ENCODE peak calls at places on chromosomes 7 and 10, in five cellular contexts. Z is AG09309, V is heart left ventricle, F is mucosa of descending colon, Y is WERI-Rb-1. C is an unnamed sample.

GRCh38 chr7:40482794-40483374 is 348.1 kb downstream of the SUGCT start:
- DNase-seq in F (no peak), Y (no peak), V (no peak), Z (no peak), C (no peak)

GRCh38 chr10:4816966-4817365 is 9.0 kb upstream of the AKR1E2 start:
- DNase-seq in V (no peak), Y (no peak), Z (no peak), F (no peak), C (no peak)

GRCh38 chr7:141359740-141360413 is 191.3 kb upstream of the AGK start:
- DNase-seq in Z (no peak), F (no peak), Y (no peak), V (no peak), C (peak; percentile 25)

GRCh38 chr7:128453836-128454804 is 1.6 kb upstream of the HILPDA start:
- DNase-seq in Z (peak; percentile 52), Y (peak; percentile 91), V (peak; percentile 97), F (peak; percentile 55), C (peak; percentile 94)

GRCh38 chr10:3834410-3834809 is 49.4 kb upstream of the KLF6 start:
- DNase-seq in F (no peak), Y (no peak), V (no peak), Z (no peak), C (no peak)

GRCh38 chr7:137704723-137705122 is 142.1 kb downstream of the DGKI start:
- DNase-seq in F (no peak), Y (no peak), V (no peak), Z (no peak), C (no peak)

GRCh38 chr10:25896421-25896820 is 37.6 kb upstream of the MYO3A start:
- DNase-seq in Z (no peak), Y (no peak), F (no peak), V (no peak), C (no peak)

GRCh38 chr7:2126621-2127020 is 106.1 kb downstream of the MAD1L1 start:
- DNase-seq in F (no peak), Z (no peak), V (no peak), Y (no peak), C (no peak)

GRCh38 chr7:130918129-130919052 is 184.4 kb upstream of the KLF14 start:
- DNase-seq in Y (no peak), Z (no peak), V (no peak), F (peak; percentile 69), C (no peak)

GRCh38 chr7:33590902-33591301 is 314.4 kb upstream of the BMPER start:
- DNase-seq in Z (no peak), Y (no peak), V (no peak), F (no peak), C (no peak)

GRCh38 chr10:123563581-123563855 is 102.6 kb upstream of the GPR26 start:
- DNase-seq in F (no peak), Y (no peak), Z (no peak), V (no peak), C (no peak)

GRCh38 chr7:99407849-99408346 is 499 bp downstream of the PDAP1 start:
- DNase-seq in V (peak; percentile 74), Z (peak; percentile 39), Y (peak; percentile 49), F (peak; percentile 43), C (no peak)

GRCh38 chr7:150524018-150524417 is 9.3 kb downstream of the GIMAP7 start:
- DNase-seq in V (no peak), F (no peak), Z (no peak), Y (no peak), C (no peak)

GRCh38 chr7:27933691-27934565 is 194.0 kb downstream of the TAX1BP1 start:
- DNase-seq in Z (peak; percentile 48), F (no peak), V (no peak), Y (no peak), C (no peak)

GRCh38 chr10:61024801-61025201 is 80.8 kb upstream of the RHOBTB1 start:
- DNase-seq in V (no peak), Y (peak; percentile 32), Z (no peak), F (no peak), C (no peak)

GRCh38 chr7:13839063-13839462 is 150.4 kb downstream of the ETV1 start:
- DNase-seq in Z (no peak), Y (no peak), F (no peak), V (no peak), C (no peak)

GRCh38 chr10:124419635-124420034 is 912 bp upstream of the OAT start:
- DNase-seq in V (no peak), F (no peak), Z (no peak), Y (no peak), C (no peak)

GRCh38 chr7:9978111-9979064 is 995.3 kb upstream of the PHF14 start:
- DNase-seq in F (no peak), V (no peak), Z (no peak), Y (no peak), C (peak; percentile 42)

GRCh38 chr10:109914966-109915365 is 8.3 kb downstream of the XPNPEP1 start:
- DNase-seq in F (peak; percentile 71), Y (no peak), Z (peak; percentile 73), V (no peak), C (no peak)

GRCh38 chr7:5218564-5219360 is 28.7 kb downstream of the WIPI2 start:
- DNase-seq in F (no peak), Y (no peak), Z (no peak), V (no peak), C (no peak)

GRCh38 chr10:110373059-110373458 is 68.3 kb upstream of the SMNDC1 start:
- DNase-seq in Z (no peak), Y (no peak), F (no peak), V (no peak), C (no peak)

GRCh38 chr10:113007821-113008220 is 57.8 kb downstream of the TCF7L2 start:
- DNase-seq in V (no peak), F (no peak), Y (no peak), Z (no peak), C (no peak)

GRCh38 chr7:22782616-22783232 is 39.9 kb downstream of the TOMM7 start:
- DNase-seq in F (peak; percentile 80), V (peak; percentile 58), Z (no peak), Y (peak; percentile 66), C (peak; percentile 81)

GRCh38 chr7:1136841-1137516 is 23.0 kb downstream of the ZFAND2A start:
- DNase-seq in Y (no peak), V (no peak), Z (no peak), F (no peak), C (no peak)

GRCh38 chr10:99937630-99938029 is 72.1 kb downstream of the DNMBP start:
- DNase-seq in V (no peak), F (no peak), Z (no peak), Y (no peak), C (no peak)

GRCh38 chr10:33073641-33074410 is 115.8 kb upstream of the ITGB1 start:
- DNase-seq in Z (peak; percentile 62), F (no peak), Y (no peak), V (no peak), C (no peak)

GRCh38 chr10:132149261-132149660 is 37.5 kb upstream of the DPYSL4 start:
- DNase-seq in V (no peak), Y (no peak), Z (no peak), F (no peak), C (peak; percentile 4)

GRCh38 chr7:47044620-47045019 is 537.3 kb downstream of the TNS3 start:
- DNase-seq in F (no peak), V (no peak), Z (no peak), Y (peak; percentile 85), C (no peak)

GRCh38 chr10:121405953-121406352 is 192.3 kb downstream of the FGFR2 start:
- DNase-seq in Z (no peak), V (no peak), Y (no peak), F (no peak), C (no peak)

GRCh38 chr7:131723926-131724325 is 167.5 kb upstream of the PODXL start:
- DNase-seq in Z (no peak), Y (no peak), F (no peak), V (no peak), C (no peak)

GRCh38 chr7:77543910-77544309 is 6.8 kb downstream of the PTPN12 start:
- DNase-seq in F (no peak), Y (no peak), Z (no peak), V (no peak), C (no peak)

GRCh38 chr7:149562602-149563001 is 65.0 kb upstream of the ZNF746 start:
- DNase-seq in Y (no peak), Z (no peak), V (no peak), F (no peak), C (no peak)

GRCh38 chr10:127984944-127985343 is 78.0 kb downstream of the PTPRE start:
- DNase-seq in Z (no peak), F (no peak), V (no peak), Y (no peak), C (no peak)

GRCh38 chr7:130441408-130441854 is 615 bp upstream of the CEP41 start:
- DNase-seq in V (no peak), Y (peak; percentile 69), Z (no peak), F (no peak), C (peak; percentile 29)

GRCh38 chr7:35253680-35254495 is at the start of gene TBX20:
- DNase-seq in Z (no peak), V (peak; percentile 89), Y (peak; percentile 68), F (peak; percentile 71), C (peak; percentile 91)

GRCh38 chr7:132993377-132994013 is 88.4 kb downstream of the CHCHD3 start:
- DNase-seq in Y (no peak), V (no peak), F (no peak), Z (no peak), C (no peak)
- TF ChIP-seq CTCF in Y (no peak), V (no peak), F (no peak), Z (no peak), C (no peak)

GRCh38 chr10:17802350-17802749 is 6.8 kb upstream of the MRC1 start:
- DNase-seq in F (no peak), V (no peak), Y (no peak), Z (no peak), C (no peak)

GRCh38 chr10:17802966-17803365 is 6.2 kb upstream of the MRC1 start:
- DNase-seq in V (no peak), F (no peak), Y (no peak), Z (no peak), C (no peak)

GRCh38 chr10:17805921-17806577 is 3.1 kb upstream of the MRC1 start:
- DNase-seq in F (no peak), Z (no peak), V (no peak), Y (peak; percentile 48), C (no peak)

GRCh38 chr10:17805440-17805839 is 3.7 kb upstream of the MRC1 start:
- DNase-seq in F (no peak), Y (no peak), Z (no peak), V (no peak), C (no peak)

DNA sequence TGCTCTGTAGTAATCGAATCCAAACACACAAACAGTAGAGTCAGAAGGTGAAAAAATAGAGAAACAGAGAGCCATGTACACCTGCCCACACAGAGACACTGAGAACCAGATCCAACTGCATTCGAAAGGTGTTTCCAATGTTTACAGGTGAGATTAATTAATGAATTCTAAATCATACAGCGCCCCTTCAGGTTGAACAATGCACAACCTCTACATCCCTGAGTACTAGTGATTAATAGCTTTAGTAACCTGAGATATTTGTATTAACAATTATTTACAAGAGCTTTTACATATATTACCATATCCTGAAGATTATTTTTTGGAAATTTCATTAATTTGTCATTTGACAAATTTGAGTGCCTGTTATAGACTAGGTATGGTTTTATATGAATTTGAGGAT is 7.6 kb upstream of the MRC1 start:
- DNase-seq in Z (no peak), F (no peak), V (no peak), Y (no peak), C (no peak)
- TF ChIP-seq CTCF in Z (peak; percentile 5), F (no peak), V (peak; percentile 14), Y (no peak), C (no peak)

GRCh38 chr7:44096326-44096881 is 7.7 kb upstream of the AEBP1 start:
- DNase-seq in Z (no peak), Y (no peak), F (no peak), V (no peak), C (no peak)
- TF ChIP-seq CTCF in Z (no peak), Y (no peak), F (no peak), V (no peak), C (no peak)

GRCh38 chr7:107394831-107395230 is 75.0 kb upstream of the GPR22 start:
- DNase-seq in V (no peak), Z (peak; percentile 41), Y (no peak), F (no peak), C (no peak)
- TF ChIP-seq CTCF in V (no peak), Z (no peak), Y (no peak), F (no peak), C (no peak)